ENCODE peak calls at places on chromosomes 1 and 21, in four cellular contexts. Z is cardiac muscle cell, E is GM23248, Y is breast epithelium. U is an unnamed sample. For H3K4me1, the result is how much of the 10 kb centered on the place peaks cover.

GRCh38 chr1:11804666-11805453 is 904 bp downstream of the MTHFR start:
- DNase-seq in E (peak), Y (peak), Z (peak), U (no peak)

GRCh38 chr1:8370046-8370881 is 52.4 kb downstream of the SLC45A1 start:
- DNase-seq in Y (peak), Z (no peak), E (peak), U (no peak)

GRCh38 chr1:224496826-224497225 is 62.2 kb upstream of the WDR26 start:
- DNase-seq in Y (no peak), Z (no peak), E (no peak), U (no peak)

GRCh38 chr21:31509108-31510017 is 150.1 kb upstream of the SOD1 start:
- DNase-seq in Y (peak), E (peak), Z (peak), U (no peak)

GRCh38 chr1:4654764-4655673 is 610 bp downstream of the AJAP1 start:
- DNase-seq in E (peak), Z (no peak), Y (no peak), U (no peak)

GRCh38 chr1:218492840-218493239 is 147.7 kb downstream of the TGFB2 start:
- DNase-seq in Z (no peak), Y (no peak), E (no peak), U (no peak)

GRCh38 chr1:205204552-205204951 is 7.0 kb downstream of the DSTYK start:
- DNase-seq in E (peak), Z (no peak), Y (no peak), U (no peak)

GRCh38 chr1:28887835-28888682 is 26.3 kb upstream of the EPB41 start:
- DNase-seq in E (no peak), Z (peak), Y (no peak), U (no peak)

GRCh38 chr1:25675729-25676476 is 59.3 kb downstream of the MAN1C1 start:
- DNase-seq in E (no peak), Y (no peak), Z (no peak), U (no peak)

GRCh38 chr1:226355679-226356583 is 47.0 kb upstream of the LIN9 start:
- DNase-seq in Y (no peak), E (no peak), Z (no peak), U (no peak)

GRCh38 chr21:21188513-21189188 is 190.4 kb downstream of the NCAM2 start:
- DNase-seq in Z (peak), E (no peak), Y (no peak), U (no peak)

GRCh38 chr21:34795152-34796141 is 126.7 kb downstream of the CLIC6 start:
- DNase-seq in Z (peak), Y (no peak), E (peak), U (no peak)

GRCh38 chr1:39098569-39099250 is 72.6 kb downstream of the NDUFS5 start:
- DNase-seq in Y (no peak), Z (peak), E (peak), U (peak)

GRCh38 chr1:39533442-39533841 is 42.0 kb downstream of the BMP8A start:
- DNase-seq in Z (no peak), Y (no peak), E (no peak), U (no peak)

GRCh38 chr1:11880911-11881748 is 22.4 kb upstream of the NPPB start:
- DNase-seq in Y (no peak), E (no peak), Z (no peak), U (peak)

GRCh38 chr1:230308039-230308438 is 118.1 kb downstream of the PGBD5 start:
- DNase-seq in E (peak), Y (peak), Z (peak), U (peak)

GRCh38 chr1:184624051-184624450 is 130.6 kb downstream of the EDEM3 start:
- DNase-seq in Y (no peak), Z (no peak), E (no peak), U (peak)

GRCh38 chr1:112146201-112146715 is 156.8 kb upstream of the KCND3 start:
- DNase-seq in Z (no peak), E (no peak), Y (no peak), U (no peak)

GRCh38 chr1:230268371-230269170 is 157.6 kb downstream of the PGBD5 start:
- DNase-seq in Y (peak), E (peak), Z (peak), U (no peak)

GRCh38 chr1:184954232-184954995 is 19.9 kb downstream of the NIBAN1 start:
- DNase-seq in E (peak), Z (peak), Y (no peak), U (no peak)

GRCh38 chr21:14273736-14274538 is 58.0 kb downstream of the RBM11 start:
- DNase-seq in Z (peak), E (no peak), Y (peak), U (peak)

GRCh38 chr1:106524631-106525030 is 531.8 kb upstream of the PRMT6 start:
- DNase-seq in E (no peak), Z (no peak), Y (no peak), U (no peak)

GRCh38 chr1:109891930-109892329 is 18.7 kb upstream of the CSF1 start:
- DNase-seq in Z (no peak), E (no peak), Y (no peak), U (no peak)

GRCh38 chr1:225677350-225678124 is 24.6 kb upstream of the ENAH start:
- DNase-seq in E (no peak), Y (no peak), Z (no peak), U (peak)

GRCh38 chr1:119139393-119139792 is 1.1 kb downstream of the WARS2 start:
- DNase-seq in Z (no peak), E (no peak), Y (no peak), U (no peak)

GRCh38 chr1:226568077-226568831 is 19.7 kb downstream of the STUM start:
- DNase-seq in E (peak), Z (peak), Y (no peak), U (no peak)

GRCh38 chr21:31900121-31900895 is 27.5 kb downstream of the HUNK start:
- DNase-seq in E (no peak), Y (no peak), Z (no peak), U (no peak)

GRCh38 chr1:59029768-59030167 is 245.9 kb upstream of the JUN start:
- DNase-seq in Z (no peak), Y (no peak), E (no peak), U (no peak)

GRCh38 chr1:172180886-172181285 is 239.6 kb upstream of the C1orf105 start:
- DNase-seq in Z (peak), Y (no peak), E (peak), U (no peak)

GRCh38 chr1:25568090-25568833 is 24.9 kb downstream of the LDLRAP1 start:
- DNase-seq in E (peak), Z (peak), Y (peak), U (no peak)

GRCh38 chr1:223057569-223058093 is 85.4 kb downstream of the TLR5 start:
- DNase-seq in Y (no peak), E (no peak), Z (no peak), U (no peak)

GRCh38 chr1:212437179-212437798 is 4.6 kb downstream of the NENF start:
- DNase-seq in Z (no peak), Y (no peak), E (no peak), U (no peak)

GRCh38 chr1:173294853-173295252 is 87.7 kb upstream of the TNFSF4 start:
- DNase-seq in Z (no peak), Y (no peak), E (peak), U (no peak)

GRCh38 chr21:29301703-29302102 is 3.0 kb downstream of the BACH1 start:
- DNase-seq in Z (no peak), Y (no peak), E (peak), U (no peak)

GRCh38 chr1:55060133-55060999 is 21.0 kb downstream of the PCSK9 start:
- DNase-seq in Z (no peak), Y (peak), E (peak), U (no peak)

GRCh38 chr1:101120868-101121267 is 95.3 kb upstream of the DPH5 start:
- DNase-seq in Y (no peak), Z (no peak), E (peak), U (no peak)

GRCh38 chr21:34072145-34073031 is 990 bp upstream of the MRPS6 start:
- DNase-seq in E (peak), Z (no peak), Y (no peak), U (no peak)

GRCh38 chr1:155297431-155297830 is 3.8 kb downstream of the PKLR start:
- DNase-seq in E (no peak), Y (no peak), Z (no peak), U (no peak)

DNA sequence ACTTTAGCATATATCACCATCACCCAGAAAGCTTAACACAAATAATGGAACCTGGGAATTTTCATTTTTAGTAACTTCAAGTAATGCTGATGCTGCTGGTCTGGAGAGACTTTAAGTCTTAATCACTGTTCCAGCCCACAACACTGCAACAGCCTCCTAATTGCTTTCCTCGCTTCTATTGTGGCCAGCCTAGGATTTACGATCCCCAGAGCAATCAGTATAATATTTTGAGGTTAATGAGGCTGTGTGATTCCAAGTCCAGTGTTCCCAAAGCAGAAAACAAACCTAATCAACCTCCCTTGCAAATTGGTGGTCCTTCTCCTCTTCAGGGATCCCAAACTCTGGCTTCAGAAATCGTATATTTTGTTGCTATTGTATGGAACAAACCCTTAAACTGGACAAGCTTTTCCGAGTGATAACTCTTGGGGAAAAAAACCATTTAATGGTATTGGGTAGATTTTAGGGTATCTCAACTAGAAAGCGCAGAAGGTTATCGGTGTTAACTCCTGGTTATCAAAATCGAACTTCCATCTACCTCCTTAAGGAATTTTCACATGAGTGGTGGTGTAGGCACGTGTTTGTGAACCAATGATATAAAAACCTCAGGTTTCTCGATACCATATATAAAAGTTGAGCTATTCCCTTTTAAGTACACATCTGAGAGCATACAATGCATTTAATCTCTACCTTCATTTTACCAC is 50.0 kb upstream of the BOLA1 start:
- DNase-seq in Y (no peak), Z (no peak), E (peak), U (no peak)
- H3K4me1 ChIP-seq in Y (under half), Z (under half), E (under half), U (under half)

DNA sequence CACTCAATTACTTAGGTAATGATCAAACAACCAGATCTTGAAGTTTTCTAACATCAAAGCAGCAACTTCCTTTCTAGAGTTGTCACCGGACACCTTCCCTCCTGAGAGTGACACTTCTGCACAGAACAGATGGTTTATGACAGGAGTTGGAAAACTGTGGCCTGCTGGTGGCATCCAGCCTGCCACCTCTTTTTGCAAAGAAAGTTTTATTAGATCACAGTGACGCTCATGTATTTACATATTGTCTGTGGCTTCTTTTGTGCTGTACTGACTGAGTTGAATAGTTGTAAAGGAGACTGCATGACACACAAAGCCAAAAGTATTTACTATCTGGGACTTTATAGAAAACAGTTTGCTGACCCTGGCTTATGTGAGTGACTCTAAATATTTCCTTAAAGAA is 28.3 kb downstream of the DDR2 start:
- DNase-seq in Y (no peak), Z (no peak), E (no peak), U (no peak)
- H3K4me1 ChIP-seq in Y (under half), Z (under half), E (half or more), U (under half)

GRCh38 chr1:116313776-116314175 is 59.3 kb upstream of the ATP1A1 start:
- DNase-seq in E (no peak), Z (no peak), Y (no peak), U (no peak)

GRCh38 chr1:116310172-116310571 is 62.9 kb upstream of the ATP1A1 start:
- DNase-seq in E (no peak), Y (no peak), Z (peak), U (no peak)

GRCh38 chr1:116311756-116312691 is 61.0 kb upstream of the ATP1A1 start:
- DNase-seq in Y (peak), E (no peak), Z (no peak), U (no peak)

GRCh38 chr1:116316373-116316772 is 56.7 kb upstream of the ATP1A1 start:
- DNase-seq in Z (no peak), Y (no peak), E (no peak), U (no peak)

GRCh38 chr1:116314305-116314919 is 58.6 kb upstream of the ATP1A1 start:
- DNase-seq in Z (peak), E (peak), Y (no peak), U (no peak)
- H3K4me1 ChIP-seq in Z (under half), E (under half), Y (under half), U (under half)

GRCh38 chr1:15799004-15799867 is 8.2 kb downstream of the UQCRHL start:
- DNase-seq in Z (peak), E (peak), Y (peak), U (peak)
- H3K4me1 ChIP-seq in Z (under half), E (half or more), Y (under half), U (under half)

DNA sequence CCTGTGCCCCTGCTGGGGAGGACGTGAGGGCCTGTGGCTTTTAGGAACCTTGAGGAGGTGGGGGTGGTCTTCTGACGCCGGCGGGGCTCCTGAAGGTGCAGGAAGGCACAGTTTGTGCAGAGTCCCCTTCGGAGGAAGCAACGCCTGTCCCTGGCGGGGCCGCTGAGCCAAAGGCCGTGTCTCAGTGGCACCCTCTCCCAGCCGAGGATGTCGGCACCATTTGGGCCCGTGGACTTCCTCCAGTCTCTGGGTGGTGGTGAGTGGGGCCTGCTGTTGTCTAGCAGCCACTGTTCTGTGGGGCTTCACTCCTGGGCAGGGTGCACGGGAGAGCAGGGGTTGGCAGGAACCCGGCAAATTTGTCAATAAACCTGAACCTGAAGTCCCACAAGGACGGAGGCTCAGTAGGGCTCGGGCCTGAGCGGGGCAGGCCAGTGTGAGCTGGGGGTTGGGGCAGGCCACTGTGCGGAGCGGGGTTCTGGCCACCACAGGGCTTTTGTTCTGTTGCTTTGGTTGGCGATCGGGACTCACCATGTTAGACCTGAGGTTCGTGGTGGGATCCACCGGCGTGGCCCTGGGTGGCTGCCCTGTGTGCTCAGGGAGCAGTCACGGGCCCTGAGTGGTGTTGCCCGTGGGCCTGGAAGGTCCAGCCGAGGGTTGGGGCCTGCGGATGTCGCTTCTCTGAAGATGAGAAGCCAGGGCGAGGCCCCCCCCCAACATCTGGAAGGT is 64.8 kb downstream of the SKI start:
- DNase-seq in E (no peak), Y (no peak), Z (no peak), U (no peak)
- H3K4me1 ChIP-seq in E (half or more), Y (under half), Z (under half), U (under half)

GRCh38 chr1:30928171-30928570 is 19.6 kb upstream of the SDC3 start:
- DNase-seq in E (no peak), Z (no peak), Y (no peak), U (no peak)
- H3K4me1 ChIP-seq in E (under half), Z (under half), Y (under half), U (under half)

DNA sequence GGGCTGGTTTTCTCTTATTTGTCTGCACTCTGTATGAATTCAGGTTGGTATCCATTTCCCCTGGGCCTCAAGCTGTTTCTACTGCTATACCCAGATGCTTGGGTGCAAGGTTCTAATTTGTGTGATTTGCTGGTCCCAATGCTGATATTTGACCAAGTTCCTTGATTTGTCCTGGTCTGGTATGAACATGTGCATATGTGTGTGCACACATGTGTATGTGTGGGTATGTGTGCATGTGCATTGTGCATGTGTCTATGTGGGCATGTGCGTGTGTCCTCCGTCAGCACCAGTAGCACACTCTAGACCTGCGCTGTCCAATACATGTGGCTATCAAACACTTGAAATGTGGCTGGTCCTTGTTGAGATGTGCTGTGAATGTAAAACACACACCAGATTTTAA is 102.4 kb upstream of the TSPAN2 start:
- DNase-seq in Y (no peak), E (no peak), Z (no peak), U (no peak)
- H3K4me1 ChIP-seq in Y (under half), E (under half), Z (under half), U (under half)

GRCh38 chr1:235077571-235078479 is 50.8 kb downstream of the TOMM20 start:
- DNase-seq in Z (no peak), E (peak), Y (no peak), U (no peak)
- H3K4me1 ChIP-seq in Z (under half), E (half or more), Y (under half), U (half or more)

GRCh38 chr1:177132141-177132540 is 32.4 kb downstream of the ASTN1 start:
- DNase-seq in Y (no peak), E (no peak), Z (no peak), U (no peak)

GRCh38 chr1:177137814-177138213 is 26.7 kb downstream of the ASTN1 start:
- DNase-seq in Y (no peak), Z (no peak), E (no peak), U (no peak)

GRCh38 chr1:177133977-177134538 is 30.5 kb downstream of the ASTN1 start:
- DNase-seq in E (no peak), Y (no peak), Z (no peak), U (no peak)

GRCh38 chr1:177138347-177138746 is 26.2 kb downstream of the ASTN1 start:
- DNase-seq in Z (no peak), Y (no peak), E (no peak), U (no peak)

GRCh38 chr1:177135250-177135649 is 29.3 kb downstream of the ASTN1 start:
- DNase-seq in E (no peak), Y (no peak), Z (no peak), U (no peak)
- H3K4me1 ChIP-seq in E (under half), Y (under half), Z (under half), U (under half)

DNA sequence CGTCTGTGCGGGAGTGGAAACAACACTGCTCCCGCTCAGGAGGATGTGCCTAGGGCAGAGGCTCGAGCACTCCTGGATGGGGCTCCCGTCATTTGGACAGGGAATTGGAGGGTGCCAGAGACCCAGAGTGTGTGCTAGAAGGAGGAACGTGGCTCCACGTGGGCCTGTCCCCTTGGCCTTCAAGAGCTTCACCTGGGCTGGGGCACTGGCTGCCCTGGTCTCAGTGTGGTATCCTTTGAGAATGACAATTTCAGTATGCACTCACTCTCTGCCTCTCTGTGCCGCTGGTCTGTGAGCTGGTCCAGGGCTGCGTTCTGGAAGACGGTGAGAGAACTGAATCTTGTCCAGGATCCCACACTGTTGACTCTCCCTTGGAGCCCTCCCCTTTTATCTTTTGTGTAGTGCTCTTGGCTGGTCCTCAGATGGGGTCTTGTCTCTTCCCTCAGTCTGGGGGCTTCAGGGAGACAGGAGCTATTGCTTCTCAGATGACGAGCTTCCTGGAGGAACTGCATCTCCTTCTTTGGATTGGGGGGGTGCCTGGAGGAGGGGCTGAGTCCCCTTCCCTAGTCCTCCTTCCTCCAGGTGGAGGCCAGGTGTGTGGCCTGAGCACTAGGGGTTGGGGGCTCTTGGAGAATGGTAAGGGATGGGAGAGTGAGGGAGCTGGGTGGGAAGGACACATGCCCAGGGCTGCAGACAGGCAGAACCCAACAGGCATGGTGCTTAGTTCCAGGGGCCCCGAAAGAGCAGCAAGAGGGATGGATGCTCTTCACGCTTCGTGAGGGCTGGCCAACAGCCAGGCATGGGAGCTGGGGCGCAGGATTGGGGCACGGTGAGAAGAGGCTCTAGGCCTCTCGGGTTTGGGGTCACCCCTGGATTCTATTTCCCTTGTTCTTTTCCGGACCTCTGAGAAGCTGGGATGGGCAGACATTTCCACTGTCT is 14.8 kb upstream of the ETV3L start:
- DNase-seq in Y (peak), Z (no peak), E (no peak), U (no peak)
- H3K4me1 ChIP-seq in Y (under half), Z (under half), E (under half), U (under half)